ENCODE peak calls at places on chromosome 5, in six cellular contexts. G, P, N, D, B and W are unnamed samples.

GRCh38 chr5:84204772-84205171 is 179.9 kb downstream of the EDIL3 start:
- DNase-seq in G (no peak), P (no peak), N (no peak), D (no peak), B (no peak), W (no peak)

GRCh38 chr5:141382469-141383294 is at the start of gene PCDHGA7:
- DNase-seq in G (no peak), P (peak), N (no peak), D (no peak), B (no peak), W (no peak)

GRCh38 chr5:109962882-109963603 is 273.3 kb downstream of the MAN2A1 start:
- DNase-seq in G (no peak), P (no peak), N (no peak), D (no peak), B (no peak), W (no peak)

GRCh38 chr5:67176931-67177330 is 19.7 kb downstream of the CD180 start:
- DNase-seq in G (no peak), P (no peak), N (no peak), D (no peak), B (no peak), W (no peak)

GRCh38 chr5:103041071-103041676 is 78.8 kb downstream of the GIN1 start:
- DNase-seq in G (no peak), P (peak), N (no peak), D (no peak), B (no peak), W (no peak)

GRCh38 chr5:116382025-116382873 is 192.4 kb downstream of the SEMA6A start:
- DNase-seq in G (no peak), P (no peak), N (no peak), D (no peak), B (no peak), W (no peak)

GRCh38 chr5:108707145-108707544 is 40.6 kb upstream of the FER start:
- DNase-seq in G (no peak), P (no peak), N (no peak), D (no peak), B (no peak), W (no peak)

GRCh38 chr5:79305706-79306105 is 69.8 kb downstream of the JMY start:
- DNase-seq in G (no peak), P (no peak), N (no peak), D (no peak), B (no peak), W (no peak)

GRCh38 chr5:137113161-137113560 is 386.0 kb downstream of the SPOCK1 start:
- DNase-seq in G (no peak), P (no peak), N (no peak), D (no peak), B (no peak), W (no peak)

DNA sequence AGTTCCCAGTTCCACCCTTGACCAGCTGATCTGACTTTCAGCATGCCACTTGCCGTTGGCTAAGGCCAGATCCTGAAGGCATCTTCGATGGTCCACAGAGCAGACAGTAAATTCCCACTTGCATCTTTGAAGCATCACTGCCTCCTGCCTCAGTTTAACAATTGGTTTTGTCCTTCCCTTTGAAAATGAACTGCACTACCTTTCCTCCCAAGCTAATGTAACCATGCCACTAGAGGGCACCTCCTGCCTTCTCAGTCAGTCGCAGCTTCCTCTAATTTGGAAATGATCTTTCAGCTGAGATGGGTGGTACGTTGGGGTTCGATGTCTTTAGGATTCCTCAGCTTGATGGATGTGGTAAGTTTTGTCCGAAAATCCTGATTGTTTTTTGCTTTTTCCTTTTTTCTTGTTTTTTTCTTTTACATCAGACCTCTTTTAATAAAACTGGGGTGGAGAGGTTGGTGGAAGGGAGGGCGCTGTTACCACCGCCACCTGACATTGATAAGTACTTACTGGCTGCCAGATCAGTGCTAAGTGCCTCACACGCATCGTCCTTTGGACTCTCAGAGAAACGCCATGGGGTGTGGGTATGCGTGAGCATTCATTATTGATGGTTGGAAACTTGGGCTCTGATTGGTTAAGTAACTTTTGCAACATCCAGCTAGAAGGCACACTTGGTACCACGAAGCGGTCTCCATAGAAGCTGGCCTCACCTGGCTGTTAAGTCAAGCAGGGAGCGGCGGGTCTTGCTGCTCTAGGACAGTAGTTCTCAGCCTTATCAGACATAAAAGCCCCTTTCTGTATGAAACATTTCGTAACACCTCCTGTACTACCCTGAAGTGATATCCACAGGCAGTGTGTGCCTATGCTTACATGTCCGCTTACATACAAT is 16.9 kb downstream of the PTTG1 start:
- DNase-seq in G (peak), P (peak), N (peak), D (peak), B (peak), W (no peak)
- H3K27ac ChIP-seq in G (no peak), P (no peak), N (peak), D (no peak), B (peak), W (no peak)

GRCh38 chr5:177357459-177358332 is at the start of gene RGS14:
- DNase-seq in G (no peak), P (peak), N (peak), D (peak), B (no peak), W (no peak)

GRCh38 chr5:177356756-177357458 is 817 bp upstream of the RGS14 start:
- DNase-seq in G (no peak), P (no peak), N (no peak), D (no peak), B (no peak), W (no peak)

GRCh38 chr5:177359860-177360259 is 2.1 kb downstream of the RGS14 start:
- DNase-seq in G (no peak), P (no peak), N (no peak), D (no peak), B (no peak), W (no peak)

GRCh38 chr5:177359451-177359851 is 1.7 kb downstream of the RGS14 start:
- DNase-seq in G (no peak), P (no peak), N (no peak), D (no peak), B (no peak), W (no peak)

GRCh38 chr5:177358333-177358939 is 712 bp downstream of the RGS14 start:
- DNase-seq in G (no peak), P (no peak), N (no peak), D (no peak), B (no peak), W (no peak)
- H3K4me3 ChIP-seq in G (no peak), P (no peak), N (peak), D (peak), B (no peak), W (peak)

GRCh38 chr5:92780057-92780456 is 801.0 kb downstream of the NR2F1-AS1 start:
- DNase-seq in G (no peak), P (no peak), N (no peak), D (no peak), B (no peak), W (no peak)
- H3K27ac ChIP-seq in G (no peak), P (no peak), N (no peak), D (no peak), B (no peak), W (no peak)

GRCh38 chr5:122093415-122093814 is 15.4 kb upstream of the LOX start:
- DNase-seq in G (no peak), P (peak), N (no peak), D (no peak), B (no peak), W (no peak)
- H3K4me3 ChIP-seq in G (no peak), P (no peak), N (no peak), D (no peak), B (no peak), W (no peak)

DNA sequence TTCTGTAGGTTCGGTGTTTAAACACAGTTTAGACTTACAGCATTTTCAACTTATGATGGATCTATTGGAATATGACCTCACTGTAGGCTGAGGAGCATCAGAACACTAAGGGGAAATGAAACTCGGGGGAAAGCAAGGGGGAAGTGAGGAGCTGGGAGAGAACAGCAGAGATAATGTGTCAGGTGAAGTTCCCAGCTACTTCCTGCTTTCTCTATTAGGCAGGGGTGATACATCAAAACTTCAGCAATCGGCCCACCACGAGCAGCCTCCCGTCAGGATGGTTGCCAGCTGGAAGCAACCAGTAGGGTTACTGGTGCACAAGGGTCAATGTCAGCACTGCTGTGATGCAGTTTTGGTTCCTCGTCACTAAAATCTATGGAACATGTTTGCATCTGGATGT is 34.3 kb downstream of the FAT2 start:
- DNase-seq in G (no peak), P (no peak), N (no peak), D (no peak), B (no peak), W (no peak)
- H3K27ac ChIP-seq in G (no peak), P (no peak), N (no peak), D (no peak), B (no peak), W (no peak)

GRCh38 chr5:177396807-177397206 is 3.7 kb downstream of the PFN3 start:
- DNase-seq in G (no peak), P (no peak), N (no peak), D (no peak), B (no peak), W (no peak)
- H3K4me3 ChIP-seq in G (no peak), P (no peak), N (no peak), D (no peak), B (no peak), W (no peak)

GRCh38 chr5:139668064-139668880 is 20.1 kb downstream of the CXXC5 start:
- DNase-seq in G (no peak), P (peak), N (no peak), D (no peak), B (peak), W (no peak)

GRCh38 chr5:139666551-139666950 is 18.4 kb downstream of the CXXC5 start:
- DNase-seq in G (no peak), P (no peak), N (no peak), D (no peak), B (peak), W (no peak)

GRCh38 chr5:139667730-139668063 is 19.5 kb downstream of the CXXC5 start:
- DNase-seq in G (no peak), P (peak), N (no peak), D (no peak), B (no peak), W (no peak)

GRCh38 chr5:139665626-139666025 is 17.5 kb downstream of the CXXC5 start:
- DNase-seq in G (no peak), P (no peak), N (no peak), D (no peak), B (peak), W (no peak)

GRCh38 chr5:139667001-139667729 is 19.0 kb downstream of the CXXC5 start:
- DNase-seq in G (no peak), P (no peak), N (no peak), D (no peak), B (peak), W (no peak)
- H3K27ac ChIP-seq in G (peak), P (peak), N (peak), D (peak), B (peak), W (peak)